ENCODE peak calls at places on chromosomes 5 and 9, in four cellular contexts. One of them, this sample, is unnamed.

GRCh38 chr5:2722901-2723300 is 28.6 kb downstream of the IRX2 start:
- DNase-seq in IMR-90: no peak
- DNase-seq in H9: peak
- DNase-seq in H1: no peak
- DNase-seq in this sample: no peak

GRCh38 chr9:9536481-9536880 is 1076.3 kb downstream of the PTPRD start:
- DNase-seq in IMR-90: no peak
- DNase-seq in H9: no peak
- DNase-seq in H1: no peak
- DNase-seq in this sample: no peak

GRCh38 chr9:4933861-4934260 is 51.2 kb upstream of the JAK2 start:
- DNase-seq in IMR-90: no peak
- DNase-seq in H9: no peak
- DNase-seq in H1: no peak
- DNase-seq in this sample: no peak

GRCh38 chr5:137126829-137127228 is 372.3 kb downstream of the SPOCK1 start:
- DNase-seq in IMR-90: no peak
- DNase-seq in H9: no peak
- DNase-seq in H1: no peak
- DNase-seq in this sample: no peak

GRCh38 chr9:16335788-16336580 is 534.5 kb downstream of the BNC2 start:
- DNase-seq in IMR-90: peak
- DNase-seq in H9: no peak
- DNase-seq in H1: no peak
- DNase-seq in this sample: peak

GRCh38 chr5:59007460-59008063 is 424.7 kb downstream of the RAB3C start:
- DNase-seq in IMR-90: peak
- DNase-seq in H9: no peak
- DNase-seq in H1: no peak
- DNase-seq in this sample: peak

GRCh38 chr5:73433982-73434342 is 14.6 kb downstream of the FOXD1 start:
- DNase-seq in IMR-90: peak
- DNase-seq in H9: no peak
- DNase-seq in H1: no peak
- DNase-seq in this sample: peak

GRCh38 chr9:109286571-109286977 is 34.3 kb downstream of the EPB41L4B start:
- DNase-seq in IMR-90: peak
- DNase-seq in H9: no peak
- DNase-seq in H1: no peak
- DNase-seq in this sample: no peak

GRCh38 chr5:79225026-79225425 is 10.9 kb upstream of the JMY start:
- DNase-seq in IMR-90: peak
- DNase-seq in H9: no peak
- DNase-seq in H1: no peak
- DNase-seq in this sample: no peak

GRCh38 chr5:6819521-6819920 is 106.3 kb downstream of the TENT4A start:
- DNase-seq in IMR-90: no peak
- DNase-seq in H9: no peak
- DNase-seq in H1: no peak
- DNase-seq in this sample: no peak

GRCh38 chr5:26610581-26610980 is 427.8 kb downstream of the CDH9 start:
- DNase-seq in IMR-90: no peak
- DNase-seq in H9: no peak
- DNase-seq in H1: no peak
- DNase-seq in this sample: no peak

GRCh38 chr5:127012933-127013332 is 17.4 kb downstream of the MARCHF3 start:
- DNase-seq in IMR-90: peak
- DNase-seq in H9: no peak
- DNase-seq in H1: no peak
- DNase-seq in this sample: peak

GRCh38 chr9:123399803-123400378 is 43.9 kb downstream of the CRB2 start:
- DNase-seq in IMR-90: no peak
- DNase-seq in H9: peak
- DNase-seq in H1: no peak
- DNase-seq in this sample: no peak

GRCh38 chr5:15703901-15704300 is 203.9 kb downstream of the FBXL7 start:
- DNase-seq in IMR-90: no peak
- DNase-seq in H9: no peak
- DNase-seq in H1: no peak
- DNase-seq in this sample: peak

GRCh38 chr5:146924132-146924531 is 45.6 kb upstream of the PPP2R2B start:
- DNase-seq in IMR-90: no peak
- DNase-seq in H9: no peak
- DNase-seq in H1: no peak
- DNase-seq in this sample: no peak

GRCh38 chr5:67538343-67538670 is 341.7 kb upstream of the CD180 start:
- DNase-seq in IMR-90: no peak
- DNase-seq in H9: no peak
- DNase-seq in H1: no peak
- DNase-seq in this sample: no peak

GRCh38 chr5:93224624-93225023 is 356.4 kb downstream of the NR2F1-AS1 start:
- DNase-seq in IMR-90: no peak
- DNase-seq in H9: no peak
- DNase-seq in H1: no peak
- DNase-seq in this sample: no peak
- H3K23ac ChIP-seq in IMR-90: no peak
- H3K23ac ChIP-seq in H9: no peak
- H3K23ac ChIP-seq in H1: no peak
- H3K23ac ChIP-seq in this sample: peak

DNA sequence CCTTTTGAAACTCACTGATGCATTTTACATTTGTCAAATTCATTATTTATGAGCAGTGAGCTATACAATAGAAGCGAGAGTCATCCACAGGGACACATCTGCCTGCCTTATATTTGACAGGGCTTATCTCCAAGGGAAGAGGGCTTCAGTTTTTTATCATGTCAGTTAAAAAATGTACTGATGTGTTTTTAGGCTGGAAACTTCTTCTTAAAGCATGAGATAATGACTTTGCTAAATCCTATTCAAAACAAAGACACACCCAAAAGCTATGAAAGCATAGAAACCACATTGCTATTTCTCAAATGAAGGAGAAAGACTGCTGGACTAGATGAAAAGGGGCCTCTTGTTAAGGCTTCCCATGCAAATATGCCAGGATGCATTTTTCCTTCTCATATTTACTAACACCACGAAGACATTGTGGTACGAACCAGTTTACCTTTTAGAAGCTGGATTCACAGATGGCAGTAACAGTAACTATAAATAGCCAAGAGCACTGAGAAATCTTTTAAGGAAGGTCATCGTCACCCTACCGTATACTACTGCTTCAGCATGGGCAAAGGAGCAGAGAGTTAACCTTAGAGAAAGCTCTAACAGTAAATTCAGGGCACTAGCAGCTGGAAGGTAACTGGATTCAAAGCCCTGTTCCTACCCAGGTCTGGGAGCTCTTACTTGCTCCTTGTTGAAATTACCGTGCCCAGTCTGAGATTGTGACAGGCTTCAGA is 86.3 kb upstream of the IFNK start:
- DNase-seq in IMR-90: no peak
- DNase-seq in H9: no peak
- DNase-seq in H1: no peak
- DNase-seq in this sample: no peak
- H4K91ac ChIP-seq in IMR-90: no peak
- H4K91ac ChIP-seq in H9: no peak
- H4K91ac ChIP-seq in H1: no peak
- H4K91ac ChIP-seq in this sample: no peak

DNA sequence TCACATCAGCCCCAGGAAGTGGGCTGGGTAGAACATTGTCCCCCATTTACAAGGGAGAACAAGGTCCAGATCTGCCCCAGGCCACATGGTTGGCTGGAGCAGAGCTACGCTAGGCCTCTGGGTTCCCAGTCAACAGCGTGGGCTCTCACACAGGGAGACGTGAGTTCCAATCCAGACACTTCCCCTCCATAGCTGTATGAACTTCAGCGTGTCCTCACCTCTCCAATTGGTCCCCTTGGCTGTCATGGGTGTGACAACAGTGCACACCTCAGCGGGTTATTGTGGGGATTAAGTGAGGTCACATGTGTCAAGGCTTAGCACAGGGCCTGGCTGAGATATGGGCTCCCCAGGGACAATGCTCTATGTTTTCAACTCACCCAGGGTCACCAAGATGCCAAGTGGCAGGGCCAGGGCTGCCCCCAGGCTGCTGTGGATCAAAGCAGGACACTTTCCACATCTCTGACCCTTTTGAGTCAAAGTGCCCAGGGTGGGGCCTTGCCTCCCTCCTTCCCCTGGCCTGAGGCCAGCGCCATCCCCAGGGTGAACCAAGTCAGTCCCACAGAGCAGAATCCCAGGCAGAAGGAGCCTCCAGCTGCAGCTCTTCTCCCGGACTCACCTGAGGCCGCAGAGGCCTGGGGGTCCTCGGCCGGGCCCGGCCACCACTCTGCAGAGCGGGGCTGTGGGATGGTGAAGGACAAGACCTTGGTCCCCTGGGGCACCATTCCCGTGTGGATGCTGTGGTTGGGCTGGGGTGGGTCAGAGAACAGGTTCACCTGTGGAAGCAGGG is 19.8 kb downstream of the AKNA start:
- DNase-seq in IMR-90: no peak
- DNase-seq in H9: no peak
- DNase-seq in H1: no peak
- DNase-seq in this sample: no peak
- H3K23ac ChIP-seq in IMR-90: no peak
- H3K23ac ChIP-seq in H9: no peak
- H3K23ac ChIP-seq in H1: no peak
- H3K23ac ChIP-seq in this sample: no peak

GRCh38 chr5:90474235-90475107 is at the start of the genes MBLAC2 and POLR3G:
- DNase-seq in IMR-90: peak
- DNase-seq in H9: peak
- DNase-seq in H1: peak
- DNase-seq in this sample: peak
- H4K91ac ChIP-seq in IMR-90: peak
- H4K91ac ChIP-seq in H9: no peak
- H4K91ac ChIP-seq in H1: peak
- H4K91ac ChIP-seq in this sample: peak

DNA sequence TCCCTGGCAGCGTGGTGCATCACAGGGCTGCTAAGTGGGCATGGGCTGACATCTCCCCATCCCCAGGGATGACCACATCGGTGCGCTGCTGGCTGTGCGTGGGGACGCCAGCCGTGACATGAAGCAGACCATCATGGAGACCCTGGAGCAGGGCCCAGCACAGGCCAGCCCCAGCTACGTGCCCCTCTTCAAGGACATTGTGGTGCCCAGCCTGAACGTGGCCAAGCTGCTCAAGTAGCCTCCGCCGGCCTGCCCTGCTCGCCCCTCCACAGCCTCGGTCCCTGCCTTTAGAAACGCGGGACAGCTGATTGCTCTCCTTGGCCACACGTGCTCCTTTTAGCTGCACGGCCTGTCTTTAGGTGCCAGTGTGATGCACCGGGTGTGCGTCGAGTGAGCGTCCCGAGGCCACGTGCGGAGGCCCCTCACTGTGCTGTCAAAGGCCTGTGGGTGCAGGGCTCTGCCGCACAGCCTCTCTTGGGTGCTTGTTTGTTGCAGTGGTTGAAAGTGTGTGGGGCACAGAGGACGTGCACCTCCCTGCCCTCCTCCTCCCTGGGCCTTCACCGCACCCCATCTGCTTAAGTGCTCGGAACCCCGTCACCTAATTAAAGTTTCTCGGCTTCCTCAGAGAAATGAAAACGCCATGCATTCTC is 23.8 kb downstream of the EXOC3 start:
- DNase-seq in IMR-90: no peak
- DNase-seq in H9: no peak
- DNase-seq in H1: no peak
- DNase-seq in this sample: no peak
- H3K23ac ChIP-seq in IMR-90: no peak
- H3K23ac ChIP-seq in H9: no peak
- H3K23ac ChIP-seq in H1: no peak
- H3K23ac ChIP-seq in this sample: no peak

DNA sequence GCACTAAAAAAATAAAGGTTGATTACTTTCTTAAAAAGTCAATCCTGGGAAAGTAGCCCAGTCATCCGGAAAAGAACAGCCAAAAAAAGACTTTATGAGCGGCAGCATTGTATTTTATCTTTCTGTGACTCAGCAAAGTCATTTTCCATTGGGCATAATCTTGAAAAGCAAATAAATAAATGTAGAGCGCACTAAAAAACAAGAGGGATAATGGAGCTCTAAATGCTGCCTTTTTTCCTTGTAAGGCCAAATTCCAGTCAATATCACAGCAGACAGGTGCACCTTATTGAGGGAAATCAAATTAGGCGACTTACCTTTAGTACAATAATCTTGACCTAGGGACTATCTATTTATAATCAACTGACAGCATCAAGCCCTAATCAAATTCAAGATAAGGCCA is 266.8 kb downstream of the MTRR start:
- DNase-seq in IMR-90: no peak
- DNase-seq in H9: no peak
- DNase-seq in H1: no peak
- DNase-seq in this sample: no peak
- H4K91ac ChIP-seq in IMR-90: no peak
- H4K91ac ChIP-seq in H9: no peak
- H4K91ac ChIP-seq in H1: no peak
- H4K91ac ChIP-seq in this sample: no peak

GRCh38 chr5:143673676-143674468 is 138.1 kb upstream of the HMHB1 start:
- DNase-seq in IMR-90: no peak
- DNase-seq in H9: no peak
- DNase-seq in H1: no peak
- DNase-seq in this sample: no peak
- H3K23ac ChIP-seq in IMR-90: no peak
- H3K23ac ChIP-seq in H9: no peak
- H3K23ac ChIP-seq in H1: no peak
- H3K23ac ChIP-seq in this sample: no peak

GRCh38 chr9:110309661-110310060 is 28.0 kb downstream of the TXNDC8 start:
- DNase-seq in IMR-90: no peak
- DNase-seq in H9: no peak
- DNase-seq in H1: no peak
- DNase-seq in this sample: no peak
- H4K91ac ChIP-seq in IMR-90: no peak
- H4K91ac ChIP-seq in H9: no peak
- H4K91ac ChIP-seq in H1: no peak
- H4K91ac ChIP-seq in this sample: no peak

GRCh38 chr5:135821061-135821781 is 13.2 kb upstream of the SLC25A48 start:
- DNase-seq in IMR-90: no peak
- DNase-seq in H9: peak
- DNase-seq in H1: no peak
- DNase-seq in this sample: no peak
- H3K23ac ChIP-seq in IMR-90: no peak
- H3K23ac ChIP-seq in H9: no peak
- H3K23ac ChIP-seq in H1: no peak
- H3K23ac ChIP-seq in this sample: no peak

GRCh38 chr9:136570916-136571315 is 25.1 kb upstream of the NOTCH1 start:
- DNase-seq in IMR-90: no peak
- DNase-seq in H9: no peak
- DNase-seq in H1: no peak
- DNase-seq in this sample: no peak

GRCh38 chr9:136572003-136572595 is 26.3 kb upstream of the NOTCH1 start:
- DNase-seq in IMR-90: peak
- DNase-seq in H9: peak
- DNase-seq in H1: peak
- DNase-seq in this sample: peak

GRCh38 chr9:136570191-136570845 is 24.5 kb upstream of the NOTCH1 start:
- DNase-seq in IMR-90: no peak
- DNase-seq in H9: no peak
- DNase-seq in H1: no peak
- DNase-seq in this sample: no peak

GRCh38 chr9:136571525-136571924 is 25.7 kb upstream of the NOTCH1 start:
- DNase-seq in IMR-90: no peak
- DNase-seq in H9: no peak
- DNase-seq in H1: no peak
- DNase-seq in this sample: no peak

GRCh38 chr9:136572596-136573313 is 26.9 kb upstream of the NOTCH1 start:
- DNase-seq in IMR-90: no peak
- DNase-seq in H9: peak
- DNase-seq in H1: no peak
- DNase-seq in this sample: no peak
- H4K91ac ChIP-seq in IMR-90: peak
- H4K91ac ChIP-seq in H9: no peak
- H4K91ac ChIP-seq in H1: peak
- H4K91ac ChIP-seq in this sample: peak

This sample was measured in mesenchymal stem cell.